ENCODE peak calls at places on chromosome 7, in four cellular contexts. One of them, this sample, is unnamed. For H3K9me3 and H3K27me3, the result is how much of the 10 kb centered on the place peaks cover.

GRCh38 chr7:34821965-34822558 is 164.0 kb downstream of the NPSR1 start:
- DNase-seq in heart right ventricle: no peak
- DNase-seq in SJSA1: no peak
- DNase-seq in vagina: no peak
- DNase-seq in this sample: no peak

GRCh38 chr7:103571591-103571990 is 125.6 kb upstream of the SLC26A5 start:
- DNase-seq in vagina: no peak
- DNase-seq in SJSA1: no peak
- DNase-seq in heart right ventricle: no peak
- DNase-seq in this sample: no peak

GRCh38 chr7:101507791-101508252 is 121.3 kb downstream of the MYL10 start:
- DNase-seq in SJSA1: no peak
- DNase-seq in heart right ventricle: no peak
- DNase-seq in vagina: no peak
- DNase-seq in this sample: no peak

GRCh38 chr7:96084880-96085551 is 236.9 kb downstream of the SLC25A13 start:
- DNase-seq in heart right ventricle: no peak
- DNase-seq in SJSA1: no peak
- DNase-seq in vagina: no peak
- DNase-seq in this sample: no peak

GRCh38 chr7:100013328-100013676 is 2.1 kb upstream of the ZKSCAN1 start:
- DNase-seq in SJSA1: no peak
- DNase-seq in vagina: no peak
- DNase-seq in heart right ventricle: no peak
- DNase-seq in this sample: no peak

GRCh38 chr7:20596653-20597052 is 18.8 kb upstream of the ABCB5 start:
- DNase-seq in SJSA1: no peak
- DNase-seq in vagina: no peak
- DNase-seq in heart right ventricle: no peak
- DNase-seq in this sample: peak

GRCh38 chr7:17706734-17707133 is 233.6 kb downstream of the SNX13 start:
- DNase-seq in vagina: no peak
- DNase-seq in heart right ventricle: peak
- DNase-seq in SJSA1: peak
- DNase-seq in this sample: peak

GRCh38 chr7:79312022-79312421 is 141.4 kb downstream of the MAGI2 start:
- DNase-seq in SJSA1: no peak
- DNase-seq in vagina: no peak
- DNase-seq in heart right ventricle: no peak
- DNase-seq in this sample: no peak

GRCh38 chr7:9719303-9719702 is 1254.4 kb upstream of the PHF14 start:
- DNase-seq in SJSA1: no peak
- DNase-seq in heart right ventricle: no peak
- DNase-seq in vagina: no peak
- DNase-seq in this sample: no peak

GRCh38 chr7:16494955-16495719 is 29.6 kb upstream of the SOSTDC1 start:
- DNase-seq in vagina: no peak
- DNase-seq in heart right ventricle: no peak
- DNase-seq in SJSA1: no peak
- DNase-seq in this sample: no peak

GRCh38 chr7:64180989-64181388 is 26.0 kb upstream of the ZNF735 start:
- DNase-seq in heart right ventricle: no peak
- DNase-seq in vagina: no peak
- DNase-seq in SJSA1: no peak
- DNase-seq in this sample: no peak

GRCh38 chr7:70406419-70407189 is 725.3 kb upstream of the GALNT17 start:
- DNase-seq in SJSA1: no peak
- DNase-seq in vagina: no peak
- DNase-seq in heart right ventricle: no peak
- DNase-seq in this sample: no peak

GRCh38 chr7:151078233-151079040 is 2.2 kb downstream of the FASTK start:
- DNase-seq in heart right ventricle: no peak
- DNase-seq in vagina: no peak
- DNase-seq in SJSA1: no peak
- DNase-seq in this sample: no peak

DNA sequence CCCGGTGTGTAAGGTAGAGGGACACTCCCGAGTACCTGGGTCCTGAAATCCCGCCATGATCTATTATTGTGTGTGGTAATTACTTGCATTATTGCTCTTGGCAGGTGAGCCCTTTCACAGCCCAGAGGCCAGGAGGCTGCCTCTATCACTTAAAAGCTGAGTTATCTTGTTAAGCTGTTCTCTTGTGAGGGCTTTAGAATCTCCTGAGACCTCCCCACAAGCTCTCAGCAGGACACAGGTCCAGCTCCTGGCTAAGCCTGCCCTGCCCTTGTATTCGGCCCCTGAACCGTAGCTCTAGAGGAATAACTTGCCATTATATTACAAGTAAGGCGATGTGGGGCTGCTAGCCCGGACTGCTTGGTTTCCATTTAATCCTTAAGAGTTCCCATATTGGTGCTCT is 13.9 kb downstream of the SND1 start:
- DNase-seq in SJSA1: no peak
- DNase-seq in vagina: no peak
- DNase-seq in heart right ventricle: no peak
- DNase-seq in this sample: no peak
- H3K4me3 ChIP-seq in SJSA1: no peak
- H3K4me3 ChIP-seq in vagina: no peak
- H3K4me3 ChIP-seq in heart right ventricle: no peak
- H3K4me3 ChIP-seq in this sample: no peak

DNA sequence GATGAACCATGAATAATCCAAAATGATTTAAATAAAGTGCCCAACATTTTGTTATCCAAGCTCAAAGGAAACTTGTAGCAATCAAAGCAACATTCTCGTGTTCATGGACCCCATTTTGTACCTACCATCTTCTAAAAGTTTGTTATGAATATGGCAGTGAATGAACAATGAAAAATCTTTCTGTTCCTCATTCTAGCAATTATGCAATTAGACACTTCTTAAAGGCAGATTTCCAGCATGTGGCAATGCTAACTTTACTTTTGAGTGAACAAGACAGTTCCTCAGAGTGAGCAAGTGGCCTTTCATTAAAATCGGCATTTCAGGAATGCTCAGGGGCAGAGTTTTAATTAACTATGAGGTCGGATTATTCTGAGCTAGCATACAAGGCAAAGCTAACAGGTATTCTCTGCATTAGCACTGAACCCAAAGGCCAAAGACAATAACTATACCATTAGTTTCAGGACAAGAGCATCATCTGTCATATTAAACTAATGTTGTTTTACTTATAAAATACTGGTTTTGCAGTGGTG is 48.4 kb upstream of the NFE2L3 start:
- DNase-seq in heart right ventricle: no peak
- DNase-seq in vagina: no peak
- DNase-seq in SJSA1: no peak
- DNase-seq in this sample: no peak
- H3K9me3 ChIP-seq in heart right ventricle: under half
- H3K9me3 ChIP-seq in vagina: under half
- H3K9me3 ChIP-seq in SJSA1: under half
- H3K9me3 ChIP-seq in this sample: under half

DNA sequence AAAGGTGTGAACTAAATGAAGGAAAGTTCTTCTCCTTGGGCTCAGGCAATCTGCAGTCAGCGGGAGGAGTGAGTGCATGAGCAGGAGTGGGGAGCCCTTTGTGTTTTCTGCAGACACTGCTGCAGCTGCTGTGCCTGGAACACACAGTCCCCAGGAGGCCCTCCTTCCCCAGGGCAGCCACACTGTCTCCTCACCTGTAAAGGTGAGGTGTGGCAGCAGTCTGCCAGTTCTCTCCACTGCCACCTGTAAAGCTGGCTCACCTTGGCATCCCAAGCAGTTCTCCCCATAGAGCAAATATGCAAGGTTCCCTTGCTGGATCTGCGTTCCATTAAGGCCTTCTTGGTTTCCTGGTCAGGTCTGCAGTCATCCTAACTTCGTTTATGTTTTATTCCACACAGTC is 5.2 kb upstream of the VWC2 start:
- DNase-seq in vagina: no peak
- DNase-seq in heart right ventricle: no peak
- DNase-seq in SJSA1: no peak
- DNase-seq in this sample: no peak
- H3K27me3 ChIP-seq in vagina: under half
- H3K27me3 ChIP-seq in heart right ventricle: under half
- H3K27me3 ChIP-seq in SJSA1: under half
- H3K27me3 ChIP-seq in this sample: under half

GRCh38 chr7:7220821-7221220 is 38.5 kb downstream of the C1GALT1 start:
- DNase-seq in heart right ventricle: no peak
- DNase-seq in SJSA1: no peak
- DNase-seq in vagina: no peak
- DNase-seq in this sample: no peak

GRCh38 chr7:7223250-7223649 is 40.9 kb downstream of the C1GALT1 start:
- DNase-seq in vagina: no peak
- DNase-seq in SJSA1: no peak
- DNase-seq in heart right ventricle: no peak
- DNase-seq in this sample: no peak

GRCh38 chr7:7226407-7226806 is 44.1 kb downstream of the C1GALT1 start:
- DNase-seq in heart right ventricle: no peak
- DNase-seq in SJSA1: no peak
- DNase-seq in vagina: no peak
- DNase-seq in this sample: no peak

GRCh38 chr7:7219216-7219615 is 36.9 kb downstream of the C1GALT1 start:
- DNase-seq in SJSA1: no peak
- DNase-seq in vagina: no peak
- DNase-seq in heart right ventricle: no peak
- DNase-seq in this sample: no peak

GRCh38 chr7:7221602-7222038 is 39.3 kb downstream of the C1GALT1 start:
- DNase-seq in SJSA1: no peak
- DNase-seq in heart right ventricle: no peak
- DNase-seq in vagina: no peak
- DNase-seq in this sample: peak
- H3K4me3 ChIP-seq in SJSA1: no peak
- H3K4me3 ChIP-seq in heart right ventricle: no peak
- H3K4me3 ChIP-seq in vagina: no peak
- H3K4me3 ChIP-seq in this sample: no peak

GRCh38 chr7:105284014-105284413 is 104.7 kb downstream of the SRPK2 start:
- DNase-seq in heart right ventricle: no peak
- DNase-seq in vagina: no peak
- DNase-seq in SJSA1: no peak
- DNase-seq in this sample: no peak
- H3K9me3 ChIP-seq in heart right ventricle: under half
- H3K9me3 ChIP-seq in vagina: under half
- H3K9me3 ChIP-seq in SJSA1: under half
- H3K9me3 ChIP-seq in this sample: under half